ENCODE peak calls at places on chromosomes 6 and 20, in eight cellular contexts. U, O, P, R, L, Y, V and F are unnamed samples.

GRCh38 chr20:34541264-34541901 is 17.1 kb upstream of the MAP1LC3A start:
- DNase-seq in U (no peak), O (no peak), P (no peak), R (no peak), L (no peak), Y (no peak), V (no peak), F (no peak)

GRCh38 chr6:11744753-11745152 is 33.9 kb downstream of the ADTRP start:
- DNase-seq in U (peak; percentile 77), O (peak; percentile 94), P (peak; percentile 14), R (no peak), L (peak; percentile 94), Y (no peak), V (peak; percentile 49), F (no peak)

GRCh38 chr6:30672445-30673253 is at the start of gene DHX16:
- DNase-seq in U (peak; percentile 95), O (peak; percentile 99), P (peak; percentile 95), R (peak; percentile 97), L (peak; percentile 99), Y (peak; percentile 90), V (peak; percentile 97), F (peak; percentile 88)

GRCh38 chr6:160730911-160731310 is 28.9 kb downstream of the PLG start:
- DNase-seq in U (no peak), O (no peak), P (no peak), R (no peak), L (no peak), Y (no peak), V (no peak), F (no peak)

GRCh38 chr20:59603727-59604608 is at the start of gene PHACTR3:
- DNase-seq in U (no peak), O (no peak), P (no peak), R (peak; percentile 68), L (no peak), Y (peak; percentile 85), V (no peak), F (no peak)

GRCh38 chr6:159044899-159045727 is at the start of gene TAGAP:
- DNase-seq in U (peak; percentile 44), O (no peak), P (no peak), R (no peak), L (no peak), Y (peak; percentile 42), V (peak; percentile 59), F (no peak)

GRCh38 chr20:51046021-51046985 is 23.4 kb upstream of the KCNG1 start:
- DNase-seq in U (no peak), O (no peak), P (no peak), R (no peak), L (no peak), Y (no peak), V (no peak), F (no peak)

GRCh38 chr6:167647333-167647732 is 179.4 kb upstream of the AFDN start:
- DNase-seq in U (no peak), O (no peak), P (no peak), R (no peak), L (no peak), Y (no peak), V (no peak), F (no peak)

GRCh38 chr6:108745664-108746336 is 102.4 kb upstream of the ARMC2 start:
- DNase-seq in U (no peak), O (no peak), P (no peak), R (no peak), L (no peak), Y (no peak), V (no peak), F (no peak)